ENCODE peak calls at places on chromosomes 11 and 22, in four cellular contexts. A, L, C and B are unnamed samples.

GRCh38 chr11:17403977-17404759 is 15.7 kb upstream of the KCNJ11 start:
- DNase-seq in L (no peak), A (peak; percentile 5), C (no peak), B (no peak)

GRCh38 chr11:126345759-126346585 is 9.5 kb upstream of the ST3GAL4 start:
- DNase-seq in C (no peak), A (peak; percentile 64), L (no peak), B (peak; percentile 75)

GRCh38 chr11:2380396-2380795 is 3.3 kb downstream of the CD81 start:
- DNase-seq in C (no peak), A (no peak), L (no peak), B (no peak)

GRCh38 chr11:70019576-70020011 is 58.5 kb upstream of the ANO1 start:
- DNase-seq in L (no peak), C (no peak), A (peak; percentile 57), B (peak; percentile 45)

GRCh38 chr11:7611411-7611810 is 61.9 kb downstream of the CYB5R2 start:
- DNase-seq in A (no peak), C (no peak), L (no peak), B (peak; percentile 4)

GRCh38 chr11:89608234-89608966 is 101.7 kb upstream of the TRIM77 start:
- DNase-seq in A (no peak), C (no peak), L (no peak), B (no peak)

GRCh38 chr22:32123657-32124056 is 35.4 kb downstream of the C22orf42 start:
- DNase-seq in L (no peak), A (no peak), C (no peak), B (no peak)

GRCh38 chr11:69718147-69718546 is 14.3 kb upstream of the FGF19 start:
- DNase-seq in A (no peak), L (no peak), C (peak; percentile 54), B (peak; percentile 23)

GRCh38 chr22:37710675-37711074 is 13.8 kb downstream of the TRIOBP start:
- DNase-seq in C (no peak), L (no peak), A (no peak), B (no peak)

GRCh38 chr22:19972652-19973550 is 31.3 kb upstream of the TXNRD2 start:
- DNase-seq in L (no peak), C (no peak), A (no peak), B (no peak)

GRCh38 chr11:68127791-68128681 is 6.8 kb upstream of the CHKA start:
- DNase-seq in A (no peak), L (no peak), C (no peak), B (peak; percentile 40)

GRCh38 chr22:16965560-16965959 is 42.5 kb downstream of the GAB4 start:
- DNase-seq in L (no peak), C (no peak), A (no peak), B (no peak)

GRCh38 chr22:21064917-21065864 is 19.4 kb downstream of the LRRC74B start:
- DNase-seq in C (no peak), L (no peak), A (no peak), B (no peak)